ENCODE peak calls at places on chromosomes 1 and 21, in ten cellular contexts. One of them, this sample, is unnamed.

GRCh38 chr1:20932437-20932977 is 145.4 kb upstream of the HP1BP3 start:
- DNase-seq in AG10803: no peak
- DNase-seq in choroid plexus epithelial cell: no peak
- DNase-seq in fibroblast of lung: no peak
- DNase-seq in fibroblast of pulmonary artery: no peak
- DNase-seq in Panc1: no peak
- DNase-seq in body of pancreas: no peak
- DNase-seq in AG04450: no peak
- DNase-seq in bronchial epithelial cell: no peak
- DNase-seq in mucosa of descending colon: no peak
- DNase-seq in this sample: no peak

GRCh38 chr1:200890027-200890426 is 4.7 kb upstream of the INAVA start:
- DNase-seq in Panc1: no peak
- DNase-seq in fibroblast of pulmonary artery: no peak
- DNase-seq in bronchial epithelial cell: no peak
- DNase-seq in AG10803: no peak
- DNase-seq in AG04450: no peak
- DNase-seq in body of pancreas: no peak
- DNase-seq in fibroblast of lung: no peak
- DNase-seq in mucosa of descending colon: no peak
- DNase-seq in choroid plexus epithelial cell: no peak
- DNase-seq in this sample: no peak

GRCh38 chr1:82778612-82779011 is 977.9 kb downstream of the ADGRL2 start:
- DNase-seq in AG04450: no peak
- DNase-seq in bronchial epithelial cell: peak
- DNase-seq in AG10803: no peak
- DNase-seq in Panc1: no peak
- DNase-seq in mucosa of descending colon: peak
- DNase-seq in body of pancreas: no peak
- DNase-seq in fibroblast of lung: no peak
- DNase-seq in fibroblast of pulmonary artery: peak
- DNase-seq in choroid plexus epithelial cell: peak
- DNase-seq in this sample: peak

GRCh38 chr1:208047975-208048374 is 137.1 kb upstream of the CD34 start:
- DNase-seq in fibroblast of pulmonary artery: peak
- DNase-seq in choroid plexus epithelial cell: peak
- DNase-seq in AG04450: no peak
- DNase-seq in body of pancreas: peak
- DNase-seq in mucosa of descending colon: peak
- DNase-seq in Panc1: no peak
- DNase-seq in fibroblast of lung: peak
- DNase-seq in AG10803: peak
- DNase-seq in bronchial epithelial cell: peak
- DNase-seq in this sample: no peak

GRCh38 chr1:17289756-17290155 is 18.2 kb upstream of the PADI4 start:
- DNase-seq in Panc1: no peak
- DNase-seq in fibroblast of pulmonary artery: peak
- DNase-seq in body of pancreas: no peak
- DNase-seq in fibroblast of lung: peak
- DNase-seq in AG04450: no peak
- DNase-seq in mucosa of descending colon: no peak
- DNase-seq in AG10803: peak
- DNase-seq in bronchial epithelial cell: peak
- DNase-seq in choroid plexus epithelial cell: peak
- DNase-seq in this sample: peak

GRCh38 chr1:44684525-44684924 is 10.0 kb downstream of the ARMH1 start:
- DNase-seq in fibroblast of pulmonary artery: no peak
- DNase-seq in body of pancreas: no peak
- DNase-seq in choroid plexus epithelial cell: no peak
- DNase-seq in mucosa of descending colon: no peak
- DNase-seq in AG04450: no peak
- DNase-seq in bronchial epithelial cell: no peak
- DNase-seq in Panc1: no peak
- DNase-seq in AG10803: no peak
- DNase-seq in fibroblast of lung: no peak
- DNase-seq in this sample: no peak

GRCh38 chr21:37916795-37917142 is 512 bp upstream of the KCNJ6 start:
- DNase-seq in choroid plexus epithelial cell: peak
- DNase-seq in Panc1: no peak
- DNase-seq in AG10803: no peak
- DNase-seq in mucosa of descending colon: no peak
- DNase-seq in bronchial epithelial cell: no peak
- DNase-seq in AG04450: no peak
- DNase-seq in fibroblast of pulmonary artery: no peak
- DNase-seq in fibroblast of lung: no peak
- DNase-seq in body of pancreas: no peak
- DNase-seq in this sample: no peak

GRCh38 chr1:43348343-43348808 is 10.4 kb upstream of the CDC20 start:
- DNase-seq in bronchial epithelial cell: peak
- DNase-seq in Panc1: no peak
- DNase-seq in body of pancreas: no peak
- DNase-seq in fibroblast of lung: no peak
- DNase-seq in fibroblast of pulmonary artery: no peak
- DNase-seq in AG10803: no peak
- DNase-seq in AG04450: no peak
- DNase-seq in choroid plexus epithelial cell: no peak
- DNase-seq in mucosa of descending colon: no peak
- DNase-seq in this sample: no peak

GRCh38 chr1:71047635-71048607 is at the start of gene PTGER3:
- DNase-seq in Panc1: no peak
- DNase-seq in fibroblast of lung: no peak
- DNase-seq in AG04450: no peak
- DNase-seq in bronchial epithelial cell: peak
- DNase-seq in body of pancreas: peak
- DNase-seq in mucosa of descending colon: peak
- DNase-seq in AG10803: peak
- DNase-seq in choroid plexus epithelial cell: no peak
- DNase-seq in fibroblast of pulmonary artery: no peak
- DNase-seq in this sample: no peak

GRCh38 chr1:28812669-28813468 is 899 bp downstream of the OPRD1 start:
- DNase-seq in fibroblast of lung: no peak
- DNase-seq in AG10803: no peak
- DNase-seq in Panc1: no peak
- DNase-seq in AG04450: no peak
- DNase-seq in choroid plexus epithelial cell: no peak
- DNase-seq in mucosa of descending colon: no peak
- DNase-seq in body of pancreas: no peak
- DNase-seq in fibroblast of pulmonary artery: no peak
- DNase-seq in bronchial epithelial cell: no peak
- DNase-seq in this sample: no peak

GRCh38 chr21:35084869-35085268 is 35.8 kb upstream of the RUNX1 start:
- DNase-seq in fibroblast of lung: peak
- DNase-seq in AG04450: peak
- DNase-seq in Panc1: no peak
- DNase-seq in bronchial epithelial cell: peak
- DNase-seq in body of pancreas: no peak
- DNase-seq in mucosa of descending colon: no peak
- DNase-seq in fibroblast of pulmonary artery: peak
- DNase-seq in AG10803: peak
- DNase-seq in choroid plexus epithelial cell: peak
- DNase-seq in this sample: peak

GRCh38 chr1:241610056-241610815 is 29.9 kb downstream of the CHML start:
- DNase-seq in AG10803: no peak
- DNase-seq in mucosa of descending colon: peak
- DNase-seq in choroid plexus epithelial cell: peak
- DNase-seq in body of pancreas: peak
- DNase-seq in fibroblast of pulmonary artery: peak
- DNase-seq in Panc1: no peak
- DNase-seq in bronchial epithelial cell: peak
- DNase-seq in fibroblast of lung: peak
- DNase-seq in AG04450: no peak
- DNase-seq in this sample: peak

GRCh38 chr21:32576011-32576410 is 9.3 kb downstream of the TCP10L start:
- DNase-seq in AG10803: no peak
- DNase-seq in choroid plexus epithelial cell: no peak
- DNase-seq in bronchial epithelial cell: no peak
- DNase-seq in fibroblast of pulmonary artery: no peak
- DNase-seq in Panc1: no peak
- DNase-seq in fibroblast of lung: no peak
- DNase-seq in body of pancreas: no peak
- DNase-seq in AG04450: no peak
- DNase-seq in mucosa of descending colon: no peak
- DNase-seq in this sample: no peak

GRCh38 chr1:53705446-53706096 is 33.4 kb downstream of the GLIS1 start:
- DNase-seq in AG10803: no peak
- DNase-seq in AG04450: no peak
- DNase-seq in bronchial epithelial cell: no peak
- DNase-seq in fibroblast of pulmonary artery: no peak
- DNase-seq in body of pancreas: no peak
- DNase-seq in fibroblast of lung: no peak
- DNase-seq in mucosa of descending colon: no peak
- DNase-seq in choroid plexus epithelial cell: no peak
- DNase-seq in Panc1: no peak
- DNase-seq in this sample: no peak

GRCh38 chr21:33360281-33360680 is 35.5 kb downstream of the IFNAR1 start:
- DNase-seq in AG10803: peak
- DNase-seq in bronchial epithelial cell: peak
- DNase-seq in AG04450: no peak
- DNase-seq in body of pancreas: no peak
- DNase-seq in choroid plexus epithelial cell: peak
- DNase-seq in mucosa of descending colon: no peak
- DNase-seq in Panc1: no peak
- DNase-seq in fibroblast of pulmonary artery: peak
- DNase-seq in fibroblast of lung: peak
- DNase-seq in this sample: peak

GRCh38 chr1:8410791-8411190 is 92.9 kb downstream of the SLC45A1 start:
- DNase-seq in bronchial epithelial cell: no peak
- DNase-seq in Panc1: no peak
- DNase-seq in choroid plexus epithelial cell: no peak
- DNase-seq in mucosa of descending colon: no peak
- DNase-seq in fibroblast of lung: no peak
- DNase-seq in body of pancreas: no peak
- DNase-seq in AG10803: peak
- DNase-seq in AG04450: no peak
- DNase-seq in fibroblast of pulmonary artery: peak
- DNase-seq in this sample: peak

DNA sequence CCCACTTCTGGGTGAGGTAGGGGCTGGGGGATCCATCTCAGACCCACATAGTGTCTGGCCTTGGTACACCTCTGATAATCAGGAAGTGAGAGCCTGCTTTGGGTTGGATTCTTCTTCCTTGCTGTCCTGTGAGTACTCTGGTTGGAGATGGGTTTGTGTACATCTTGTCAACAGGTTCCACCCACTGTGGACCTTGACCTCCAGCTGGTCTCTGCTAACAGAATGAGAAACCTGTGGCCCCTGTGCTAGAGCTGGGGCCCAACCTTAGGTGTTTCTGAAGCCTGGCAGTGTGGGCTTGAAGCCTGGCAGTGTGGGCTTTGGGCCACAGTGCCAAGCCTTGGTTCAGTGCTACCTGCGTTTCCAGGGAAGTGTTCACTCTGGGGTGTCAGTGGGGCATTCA is 2.6 kb downstream of the ZBTB48 start:
- DNase-seq in Panc1: no peak
- DNase-seq in body of pancreas: peak
- DNase-seq in mucosa of descending colon: peak
- DNase-seq in bronchial epithelial cell: no peak
- DNase-seq in fibroblast of pulmonary artery: no peak
- DNase-seq in fibroblast of lung: no peak
- DNase-seq in AG04450: no peak
- DNase-seq in choroid plexus epithelial cell: no peak
- DNase-seq in AG10803: no peak
- DNase-seq in this sample: no peak
- H3K4me3 ChIP-seq in Panc1: no peak
- H3K4me3 ChIP-seq in body of pancreas: no peak
- H3K4me3 ChIP-seq in mucosa of descending colon: no peak
- H3K4me3 ChIP-seq in bronchial epithelial cell: no peak
- H3K4me3 ChIP-seq in fibroblast of pulmonary artery: no peak
- H3K4me3 ChIP-seq in fibroblast of lung: no peak
- H3K4me3 ChIP-seq in AG04450: no peak
- H3K4me3 ChIP-seq in choroid plexus epithelial cell: no peak
- H3K4me3 ChIP-seq in AG10803: no peak
- H3K4me3 ChIP-seq in this sample: no peak

GRCh38 chr1:78607334-78607927 is 12.8 kb upstream of the IFI44L start:
- DNase-seq in AG10803: peak
- DNase-seq in fibroblast of pulmonary artery: peak
- DNase-seq in choroid plexus epithelial cell: peak
- DNase-seq in mucosa of descending colon: peak
- DNase-seq in Panc1: no peak
- DNase-seq in body of pancreas: no peak
- DNase-seq in AG04450: no peak
- DNase-seq in bronchial epithelial cell: peak
- DNase-seq in fibroblast of lung: peak
- DNase-seq in this sample: peak
- TF ChIP-seq CTCF in AG10803: peak
- TF ChIP-seq CTCF in fibroblast of pulmonary artery: peak
- TF ChIP-seq CTCF in choroid plexus epithelial cell: peak
- TF ChIP-seq CTCF in mucosa of descending colon: no peak
- TF ChIP-seq CTCF in Panc1: peak
- TF ChIP-seq CTCF in body of pancreas: peak
- TF ChIP-seq CTCF in AG04450: peak
- TF ChIP-seq CTCF in bronchial epithelial cell: peak
- TF ChIP-seq CTCF in fibroblast of lung: peak
- TF ChIP-seq CTCF in this sample: peak

GRCh38 chr1:153793261-153793972 is 18.2 kb downstream of the SLC27A3 start:
- DNase-seq in choroid plexus epithelial cell: no peak
- DNase-seq in fibroblast of pulmonary artery: no peak
- DNase-seq in mucosa of descending colon: no peak
- DNase-seq in body of pancreas: no peak
- DNase-seq in AG04450: no peak
- DNase-seq in AG10803: no peak
- DNase-seq in bronchial epithelial cell: no peak
- DNase-seq in Panc1: no peak
- DNase-seq in fibroblast of lung: no peak
- DNase-seq in this sample: no peak
- H3K4me3 ChIP-seq in choroid plexus epithelial cell: no peak
- H3K4me3 ChIP-seq in fibroblast of pulmonary artery: no peak
- H3K4me3 ChIP-seq in mucosa of descending colon: no peak
- H3K4me3 ChIP-seq in body of pancreas: no peak
- H3K4me3 ChIP-seq in AG04450: no peak
- H3K4me3 ChIP-seq in AG10803: no peak
- H3K4me3 ChIP-seq in bronchial epithelial cell: no peak
- H3K4me3 ChIP-seq in Panc1: no peak
- H3K4me3 ChIP-seq in fibroblast of lung: no peak
- H3K4me3 ChIP-seq in this sample: no peak

DNA sequence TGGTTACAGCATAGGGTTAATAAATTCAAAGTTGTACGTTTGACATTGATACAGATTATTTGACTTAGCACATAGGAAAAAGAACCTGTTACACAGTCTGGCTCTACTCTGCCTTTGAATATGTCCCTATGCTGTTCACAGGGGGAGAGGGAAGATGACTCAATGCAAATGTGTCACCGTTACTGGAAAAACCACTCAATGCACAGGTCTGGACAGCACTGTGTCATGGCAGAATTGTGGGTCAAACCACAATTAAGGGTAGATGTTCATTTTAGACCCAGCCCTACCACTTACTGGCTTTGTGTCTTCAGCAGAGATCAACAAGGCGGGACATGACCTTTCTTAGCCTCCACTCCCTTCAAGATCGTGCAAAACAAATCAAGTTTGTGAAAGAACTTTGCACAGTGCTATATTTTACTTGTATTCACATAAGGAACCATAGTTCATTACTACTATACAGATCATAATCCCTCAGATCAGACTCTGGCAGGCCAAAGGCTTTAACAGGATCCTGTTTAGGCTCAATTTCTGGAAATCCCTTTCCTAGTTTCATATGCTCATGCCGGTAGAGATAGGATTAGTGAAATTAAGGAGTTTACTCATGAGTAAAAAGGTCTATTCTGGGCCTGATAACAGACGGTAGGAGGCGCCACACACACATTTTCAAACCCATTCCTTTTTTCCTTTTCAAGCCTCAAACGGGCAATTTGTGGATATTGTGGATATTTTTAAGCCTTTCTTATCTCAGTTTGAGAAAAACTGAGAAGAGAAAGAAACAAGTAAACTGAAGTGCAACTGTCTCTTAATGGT is 22.0 kb downstream of the EIF2D start:
- DNase-seq in mucosa of descending colon: no peak
- DNase-seq in AG10803: peak
- DNase-seq in body of pancreas: no peak
- DNase-seq in fibroblast of lung: peak
- DNase-seq in fibroblast of pulmonary artery: peak
- DNase-seq in AG04450: no peak
- DNase-seq in choroid plexus epithelial cell: peak
- DNase-seq in bronchial epithelial cell: peak
- DNase-seq in Panc1: no peak
- DNase-seq in this sample: peak
- TF ChIP-seq CTCF in mucosa of descending colon: no peak
- TF ChIP-seq CTCF in AG10803: peak
- TF ChIP-seq CTCF in body of pancreas: peak
- TF ChIP-seq CTCF in fibroblast of lung: peak
- TF ChIP-seq CTCF in fibroblast of pulmonary artery: peak
- TF ChIP-seq CTCF in AG04450: peak
- TF ChIP-seq CTCF in choroid plexus epithelial cell: peak
- TF ChIP-seq CTCF in bronchial epithelial cell: peak
- TF ChIP-seq CTCF in Panc1: peak
- TF ChIP-seq CTCF in this sample: peak